ENCODE peak calls at places on chromosomes 6 and 20, in six cellular contexts. One of them, this sample, is unnamed.

GRCh38 chr6:132132420-132132819 is 181.2 kb upstream of the CCN2 start:
- DNase-seq in ovary: no peak
- DNase-seq in sigmoid colon: no peak
- DNase-seq in SK-N-SH: no peak
- DNase-seq in H1: no peak
- DNase-seq in A549: no peak
- DNase-seq in this sample: no peak

GRCh38 chr6:10655508-10656055 is 38.8 kb downstream of the C6orf52 start:
- DNase-seq in SK-N-SH: no peak
- DNase-seq in sigmoid colon: no peak
- DNase-seq in H1: no peak
- DNase-seq in A549: no peak
- DNase-seq in ovary: no peak
- DNase-seq in this sample: no peak

GRCh38 chr20:23031346-23031745 is 3.8 kb upstream of the SSTR4 start:
- DNase-seq in sigmoid colon: no peak
- DNase-seq in A549: no peak
- DNase-seq in SK-N-SH: no peak
- DNase-seq in H1: no peak
- DNase-seq in ovary: no peak
- DNase-seq in this sample: no peak

GRCh38 chr6:15501806-15502450 is 160.9 kb downstream of the DTNBP1 start:
- DNase-seq in sigmoid colon: peak
- DNase-seq in H1: no peak
- DNase-seq in SK-N-SH: no peak
- DNase-seq in ovary: peak
- DNase-seq in A549: no peak
- DNase-seq in this sample: no peak

GRCh38 chr20:56247954-56248782 is at the start of gene MC3R:
- DNase-seq in ovary: peak
- DNase-seq in A549: peak
- DNase-seq in SK-N-SH: peak
- DNase-seq in sigmoid colon: no peak
- DNase-seq in H1: peak
- DNase-seq in this sample: peak

GRCh38 chr6:117906905-117907599 is at the start of gene SLC35F1:
- DNase-seq in sigmoid colon: no peak
- DNase-seq in SK-N-SH: peak
- DNase-seq in ovary: no peak
- DNase-seq in H1: no peak
- DNase-seq in A549: peak
- DNase-seq in this sample: peak

GRCh38 chr6:125022391-125022989 is 60.3 kb downstream of the RNF217 start:
- DNase-seq in A549: no peak
- DNase-seq in ovary: no peak
- DNase-seq in SK-N-SH: no peak
- DNase-seq in H1: no peak
- DNase-seq in sigmoid colon: no peak
- DNase-seq in this sample: no peak

GRCh38 chr20:8782804-8783203 is 286.1 kb upstream of the PLCB4 start:
- DNase-seq in H1: no peak
- DNase-seq in sigmoid colon: no peak
- DNase-seq in ovary: no peak
- DNase-seq in SK-N-SH: no peak
- DNase-seq in A549: no peak
- DNase-seq in this sample: no peak

GRCh38 chr6:132354517-132355167 is 46.6 kb downstream of the MOXD1 start:
- DNase-seq in SK-N-SH: no peak
- DNase-seq in A549: no peak
- DNase-seq in sigmoid colon: no peak
- DNase-seq in ovary: peak
- DNase-seq in H1: no peak
- DNase-seq in this sample: peak

GRCh38 chr6:116881236-116881635 is 4.2 kb downstream of the RFX6 start:
- DNase-seq in ovary: no peak
- DNase-seq in sigmoid colon: no peak
- DNase-seq in SK-N-SH: no peak
- DNase-seq in H1: no peak
- DNase-seq in A549: no peak
- DNase-seq in this sample: no peak

GRCh38 chr20:38032585-38033329 is 499 bp downstream of the TTI1 start:
- DNase-seq in ovary: no peak
- DNase-seq in sigmoid colon: no peak
- DNase-seq in SK-N-SH: no peak
- DNase-seq in A549: no peak
- DNase-seq in H1: no peak
- DNase-seq in this sample: no peak

GRCh38 chr6:114364295-114364694 is 21.5 kb upstream of the HS3ST5 start:
- DNase-seq in A549: peak
- DNase-seq in sigmoid colon: no peak
- DNase-seq in ovary: no peak
- DNase-seq in SK-N-SH: no peak
- DNase-seq in H1: no peak
- DNase-seq in this sample: no peak

GRCh38 chr6:64062960-64063683 is 427.5 kb downstream of the PHF3 start:
- DNase-seq in H1: no peak
- DNase-seq in A549: no peak
- DNase-seq in ovary: no peak
- DNase-seq in SK-N-SH: no peak
- DNase-seq in sigmoid colon: no peak
- DNase-seq in this sample: no peak

GRCh38 chr6:16503919-16504554 is 257.2 kb downstream of the ATXN1 start:
- DNase-seq in ovary: no peak
- DNase-seq in H1: no peak
- DNase-seq in sigmoid colon: no peak
- DNase-seq in A549: no peak
- DNase-seq in SK-N-SH: no peak
- DNase-seq in this sample: no peak

GRCh38 chr6:18264338-18265098 is at the start of gene DEK:
- DNase-seq in A549: peak
- DNase-seq in sigmoid colon: peak
- DNase-seq in H1: no peak
- DNase-seq in ovary: peak
- DNase-seq in SK-N-SH: peak
- DNase-seq in this sample: peak

GRCh38 chr6:45714795-45715507 is 300.7 kb downstream of the CLIC5 start:
- DNase-seq in H1: peak
- DNase-seq in SK-N-SH: peak
- DNase-seq in sigmoid colon: peak
- DNase-seq in ovary: peak
- DNase-seq in A549: peak
- DNase-seq in this sample: peak

GRCh38 chr20:62854121-62854520 is 7.5 kb downstream of the TCFL5 start:
- DNase-seq in H1: no peak
- DNase-seq in SK-N-SH: no peak
- DNase-seq in ovary: no peak
- DNase-seq in sigmoid colon: peak
- DNase-seq in A549: no peak
- DNase-seq in this sample: no peak

GRCh38 chr6:3752538-3753227 is 1.2 kb upstream of the PXDC1 start:
- DNase-seq in ovary: no peak
- DNase-seq in SK-N-SH: peak
- DNase-seq in sigmoid colon: peak
- DNase-seq in H1: no peak
- DNase-seq in A549: no peak
- DNase-seq in this sample: no peak

GRCh38 chr20:330233-331149 is 5.1 kb downstream of the SOX12 start:
- DNase-seq in sigmoid colon: peak
- DNase-seq in H1: no peak
- DNase-seq in ovary: peak
- DNase-seq in SK-N-SH: peak
- DNase-seq in A549: peak
- DNase-seq in this sample: peak

GRCh38 chr6:167579786-167580370 is 246.8 kb upstream of the AFDN start:
- DNase-seq in A549: no peak
- DNase-seq in H1: no peak
- DNase-seq in sigmoid colon: no peak
- DNase-seq in SK-N-SH: no peak
- DNase-seq in ovary: no peak
- DNase-seq in this sample: no peak

GRCh38 chr20:59588236-59588855 is 16.0 kb upstream of the PHACTR3 start:
- DNase-seq in A549: no peak
- DNase-seq in H1: no peak
- DNase-seq in sigmoid colon: no peak
- DNase-seq in ovary: no peak
- DNase-seq in SK-N-SH: no peak
- DNase-seq in this sample: no peak

GRCh38 chr6:37985355-37985754 is 165.8 kb downstream of the ZFAND3 start:
- DNase-seq in SK-N-SH: no peak
- DNase-seq in A549: no peak
- DNase-seq in ovary: no peak
- DNase-seq in sigmoid colon: no peak
- DNase-seq in H1: no peak
- DNase-seq in this sample: no peak

GRCh38 chr20:59483481-59483880 is 120.9 kb upstream of the PHACTR3 start:
- DNase-seq in ovary: no peak
- DNase-seq in sigmoid colon: no peak
- DNase-seq in H1: no peak
- DNase-seq in SK-N-SH: no peak
- DNase-seq in A549: no peak
- DNase-seq in this sample: no peak

GRCh38 chr6:50077385-50077784 is 27.7 kb upstream of the DEFB112 start:
- DNase-seq in sigmoid colon: no peak
- DNase-seq in A549: no peak
- DNase-seq in H1: no peak
- DNase-seq in ovary: no peak
- DNase-seq in SK-N-SH: no peak
- DNase-seq in this sample: no peak
- TF ChIP-seq EP300 in sigmoid colon: no peak
- TF ChIP-seq EP300 in A549: no peak
- TF ChIP-seq EP300 in H1: no peak
- TF ChIP-seq EP300 in ovary: no peak
- TF ChIP-seq EP300 in SK-N-SH: no peak
- TF ChIP-seq EP300 in this sample: no peak

GRCh38 chr6:83872386-83873118 is 13.1 kb downstream of the CYB5R4 start:
- DNase-seq in SK-N-SH: no peak
- DNase-seq in A549: no peak
- DNase-seq in sigmoid colon: no peak
- DNase-seq in ovary: no peak
- DNase-seq in H1: no peak
- DNase-seq in this sample: no peak
- TF ChIP-seq EP300 in SK-N-SH: no peak
- TF ChIP-seq EP300 in A549: no peak
- TF ChIP-seq EP300 in sigmoid colon: no peak
- TF ChIP-seq EP300 in ovary: no peak
- TF ChIP-seq EP300 in H1: no peak
- TF ChIP-seq EP300 in this sample: no peak

GRCh38 chr6:159714404-159714803 is 12.9 kb upstream of the WTAP start:
- DNase-seq in SK-N-SH: no peak
- DNase-seq in A549: no peak
- DNase-seq in H1: no peak
- DNase-seq in ovary: no peak
- DNase-seq in sigmoid colon: no peak
- DNase-seq in this sample: no peak

GRCh38 chr6:159715168-159715567 is 12.1 kb upstream of the WTAP start:
- DNase-seq in sigmoid colon: no peak
- DNase-seq in SK-N-SH: no peak
- DNase-seq in ovary: no peak
- DNase-seq in H1: no peak
- DNase-seq in A549: no peak
- DNase-seq in this sample: no peak

GRCh38 chr6:159718634-159719033 is 8.7 kb upstream of the WTAP start:
- DNase-seq in H1: no peak
- DNase-seq in SK-N-SH: no peak
- DNase-seq in ovary: no peak
- DNase-seq in sigmoid colon: no peak
- DNase-seq in A549: no peak
- DNase-seq in this sample: no peak

GRCh38 chr6:159715605-159716004 is 11.7 kb upstream of the WTAP start:
- DNase-seq in ovary: no peak
- DNase-seq in SK-N-SH: no peak
- DNase-seq in sigmoid colon: no peak
- DNase-seq in H1: no peak
- DNase-seq in A549: no peak
- DNase-seq in this sample: no peak

DNA sequence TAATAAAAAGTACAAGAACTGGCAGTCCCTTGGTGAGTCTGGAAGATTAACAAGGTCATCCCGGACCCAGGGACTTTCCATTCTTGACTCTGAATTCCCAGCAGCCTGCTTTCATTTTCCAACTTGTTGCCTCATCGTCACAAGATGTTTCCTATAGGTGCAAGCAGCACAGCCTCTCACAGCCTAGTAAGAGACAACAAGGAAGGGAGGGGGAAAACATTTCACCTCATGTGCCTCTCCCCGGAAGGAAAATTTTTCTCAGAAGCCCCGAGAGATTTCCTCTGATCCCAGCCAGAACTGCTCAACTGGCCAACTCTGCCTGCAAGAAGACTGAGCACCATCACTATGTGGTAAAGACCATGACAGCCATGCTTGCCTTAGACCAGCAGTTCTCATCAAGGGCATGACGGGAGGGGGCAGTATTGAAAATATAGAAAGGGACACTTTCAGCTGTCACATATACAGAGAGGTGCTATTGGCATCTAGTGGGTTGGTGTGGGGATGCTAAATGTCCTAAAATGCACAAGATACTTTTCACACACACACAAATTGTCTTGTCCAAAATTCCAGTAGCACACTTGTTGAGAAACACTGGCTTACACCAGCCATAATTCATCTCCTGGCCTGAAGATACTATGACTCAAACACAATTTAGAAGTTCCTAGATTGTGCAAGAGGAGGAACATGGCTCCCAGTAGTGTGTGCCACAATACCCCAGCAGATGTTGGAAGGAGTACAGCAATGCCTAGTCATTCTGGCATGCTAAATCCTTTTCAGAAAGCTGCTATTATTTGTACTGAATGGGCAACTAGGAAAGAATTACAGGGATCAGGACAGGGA is 10.8 kb upstream of the WTAP start:
- DNase-seq in A549: no peak
- DNase-seq in SK-N-SH: no peak
- DNase-seq in H1: no peak
- DNase-seq in ovary: peak
- DNase-seq in sigmoid colon: peak
- DNase-seq in this sample: no peak
- TF ChIP-seq EP300 in A549: no peak
- TF ChIP-seq EP300 in SK-N-SH: no peak
- TF ChIP-seq EP300 in H1: no peak
- TF ChIP-seq EP300 in ovary: peak
- TF ChIP-seq EP300 in sigmoid colon: peak
- TF ChIP-seq EP300 in this sample: peak

DNA sequence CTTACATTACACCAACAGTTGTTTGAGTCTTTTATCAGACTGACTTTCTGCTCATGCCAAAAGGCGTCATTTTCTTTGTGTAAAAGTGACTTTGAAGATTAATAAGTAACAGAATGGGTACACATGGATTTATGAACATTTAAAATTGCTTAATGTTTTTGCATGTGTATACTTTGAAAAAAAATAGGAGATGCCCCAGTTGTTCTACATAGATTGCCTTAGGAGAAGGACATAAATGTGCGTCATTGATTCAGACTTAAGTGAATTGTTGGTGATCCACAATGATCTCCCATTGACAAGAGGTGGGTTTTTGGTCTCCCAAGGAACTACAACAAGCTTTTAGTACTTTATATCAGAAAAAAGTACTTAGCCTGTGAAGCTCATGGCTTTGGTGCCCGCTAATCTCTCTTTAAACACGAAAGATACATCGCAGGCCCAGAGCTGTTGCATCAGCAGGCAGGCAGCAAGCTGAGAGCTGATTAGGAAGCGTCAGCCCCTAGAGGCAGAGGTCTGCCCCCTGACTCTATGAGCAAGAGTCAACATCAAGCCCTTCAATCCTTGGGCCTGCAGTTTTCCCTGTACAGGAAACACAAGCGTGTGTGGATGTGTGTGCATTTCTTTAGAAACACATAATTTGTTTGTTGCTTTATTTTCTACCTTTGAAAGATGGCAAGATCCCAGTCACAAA is 45.9 kb downstream of the SLC22A3 start:
- DNase-seq in H1: no peak
- DNase-seq in sigmoid colon: no peak
- DNase-seq in ovary: peak
- DNase-seq in SK-N-SH: no peak
- DNase-seq in A549: peak
- DNase-seq in this sample: peak
- TF ChIP-seq EP300 in H1: no peak
- TF ChIP-seq EP300 in sigmoid colon: no peak
- TF ChIP-seq EP300 in ovary: no peak
- TF ChIP-seq EP300 in SK-N-SH: no peak
- TF ChIP-seq EP300 in A549: peak
- TF ChIP-seq EP300 in this sample: no peak